ENCODE peak calls at places on chromosomes 4 and X, in six cellular contexts. V is GM23248; U is mucosa of descending colon; Q is IMR-90; S is brain microvascular endothelial cell; E is CD4-positive, alpha-beta memory T cell. T is an unnamed sample.

GRCh38 chr4:185165605-185166063 is 22.6 kb downstream of the SLC25A4 start:
- DNase-seq in U (no peak), E (peak; percentile 70), Q (peak; percentile 87), V (peak; percentile 53), S (peak; percentile 74), T (no peak)

GRCh38 chrX:98523026-98523425 is 1639.3 kb downstream of the RPA4 start:
- DNase-seq in E (no peak), V (no peak), Q (no peak), U (no peak), S (no peak), T (no peak)

GRCh38 chrX:30793767-30794103 is 95.3 kb downstream of the TAB3 start:
- DNase-seq in V (no peak), S (no peak), U (no peak), Q (no peak), E (no peak), T (no peak)

GRCh38 chr4:11367371-11367770 is 61.3 kb downstream of the HS3ST1 start:
- DNase-seq in E (no peak), S (peak; percentile 44), U (no peak), V (no peak), Q (peak; percentile 1), T (no peak)

GRCh38 chr4:151004222-151004621 is 10.9 kb downstream of the LRBA start:
- DNase-seq in Q (peak; percentile 76), V (peak; percentile 41), S (peak; percentile 64), U (no peak), E (no peak), T (no peak)

GRCh38 chrX:70176938-70177533 is at the start of gene DGAT2L6:
- DNase-seq in S (no peak), U (no peak), Q (no peak), E (no peak), V (no peak), T (no peak)

GRCh38 chr4:6372649-6373525 is 99.5 kb downstream of the PPP2R2C start:
- DNase-seq in Q (peak; percentile 28), U (peak; percentile 12), V (peak; percentile 61), E (peak; percentile 21), S (peak; percentile 40), T (peak; percentile 45)

GRCh38 chr4:147546341-147546740 is 65.4 kb downstream of the EDNRA start:
- DNase-seq in S (peak; percentile 95), V (peak; percentile 93), Q (peak; percentile 99), E (no peak), U (no peak), T (no peak)

GRCh38 chrX:107678957-107679740 is 50.8 kb downstream of the PRPS1 start:
- DNase-seq in U (peak; percentile 83), E (peak; percentile 87), S (peak; percentile 78), Q (peak; percentile 71), V (peak; percentile 80), T (no peak)

GRCh38 chrX:25941087-25941486 is 197.1 kb upstream of the MAGEB18 start:
- DNase-seq in V (no peak), Q (peak; percentile 7), S (no peak), U (no peak), E (no peak), T (no peak)

GRCh38 chrX:53669258-53669657 is 17.3 kb downstream of the HUWE1 start:
- DNase-seq in Q (no peak), S (no peak), V (no peak), U (no peak), E (no peak), T (no peak)
- H3K36me3 ChIP-seq in Q (peaks cover 2% of the 10 kb centered on the region), S (peaks cover 2% of the 10 kb centered on the region), V (peaks cover 11% of the 10 kb centered on the region), U (no peaks in the 10 kb centered on the region), E (peaks cover 3% of the 10 kb centered on the region), T (no peaks in the 10 kb centered on the region)

DNA sequence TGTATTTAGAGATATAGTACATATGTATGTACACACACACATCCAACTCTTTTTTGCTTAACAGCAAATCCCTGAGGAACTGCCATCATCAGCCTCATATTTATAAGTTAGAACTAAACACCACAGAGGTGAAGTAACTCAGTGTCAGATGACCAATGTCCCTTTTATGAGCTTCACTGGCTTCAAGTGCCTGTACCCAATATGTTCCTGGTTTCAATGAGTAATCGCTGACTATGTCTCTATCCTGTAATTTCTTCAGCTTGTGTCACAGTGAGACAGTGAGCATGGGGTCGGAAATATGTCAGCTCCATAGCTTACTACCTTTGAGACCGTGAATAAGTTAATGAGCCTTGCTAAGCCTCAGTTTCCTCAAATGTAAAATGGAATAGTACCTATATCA is 136.2 kb upstream of the RASGEF1B start:
- DNase-seq in S (no peak), U (no peak), E (no peak), Q (no peak), V (peak; percentile 41), T (no peak)
- H3K36me3 ChIP-seq in S (no peaks in the 10 kb centered on the region), U (no peaks in the 10 kb centered on the region), E (no peaks in the 10 kb centered on the region), Q (no peaks in the 10 kb centered on the region), V (no peaks in the 10 kb centered on the region), T (no peaks in the 10 kb centered on the region)

GRCh38 chr4:7818676-7819041 is 121.0 kb downstream of the AFAP1 start:
- DNase-seq in V (no peak), U (no peak), S (no peak), E (no peak), Q (no peak), T (no peak)
- H3K36me3 ChIP-seq in V (peaks cover 49% of the 10 kb centered on the region), U (no peaks in the 10 kb centered on the region), S (peaks cover 60% of the 10 kb centered on the region), E (peaks cover 2% of the 10 kb centered on the region), Q (peaks cover 66% of the 10 kb centered on the region), T (no peaks in the 10 kb centered on the region)

DNA sequence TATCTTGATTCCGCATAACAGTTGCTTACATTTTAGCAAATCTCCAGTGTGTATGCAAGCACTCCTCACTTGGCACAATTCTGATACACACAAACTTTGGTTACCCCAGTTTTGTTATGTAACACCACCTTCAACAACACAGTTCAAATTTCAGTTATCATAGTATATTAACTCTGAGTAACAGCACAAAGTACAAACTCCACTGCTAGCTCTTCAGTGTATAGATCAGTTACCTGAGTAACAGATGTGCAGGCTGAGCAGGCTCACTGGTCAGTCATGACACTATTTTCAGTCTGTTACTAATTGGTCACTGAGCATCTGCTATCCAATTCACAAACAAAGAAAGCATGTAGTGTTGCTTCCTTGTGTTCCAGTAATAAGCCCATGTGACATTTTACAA is 55.4 kb downstream of the PKD2 start:
- DNase-seq in Q (no peak), S (no peak), E (no peak), U (no peak), V (no peak), T (no peak)
- H3K36me3 ChIP-seq in Q (peaks cover 25% of the 10 kb centered on the region), S (peaks cover 19% of the 10 kb centered on the region), E (peaks cover 9% of the 10 kb centered on the region), U (no peaks in the 10 kb centered on the region), V (peaks cover 72% of the 10 kb centered on the region), T (peaks cover 3% of the 10 kb centered on the region)

GRCh38 chr4:85302756-85303155 is 172.2 kb upstream of the ARHGAP24 start:
- DNase-seq in Q (no peak), S (no peak), V (no peak), U (no peak), E (no peak), T (no peak)
- H3K36me3 ChIP-seq in Q (no peaks in the 10 kb centered on the region), S (no peaks in the 10 kb centered on the region), V (no peaks in the 10 kb centered on the region), U (no peaks in the 10 kb centered on the region), E (no peaks in the 10 kb centered on the region), T (no peaks in the 10 kb centered on the region)

DNA sequence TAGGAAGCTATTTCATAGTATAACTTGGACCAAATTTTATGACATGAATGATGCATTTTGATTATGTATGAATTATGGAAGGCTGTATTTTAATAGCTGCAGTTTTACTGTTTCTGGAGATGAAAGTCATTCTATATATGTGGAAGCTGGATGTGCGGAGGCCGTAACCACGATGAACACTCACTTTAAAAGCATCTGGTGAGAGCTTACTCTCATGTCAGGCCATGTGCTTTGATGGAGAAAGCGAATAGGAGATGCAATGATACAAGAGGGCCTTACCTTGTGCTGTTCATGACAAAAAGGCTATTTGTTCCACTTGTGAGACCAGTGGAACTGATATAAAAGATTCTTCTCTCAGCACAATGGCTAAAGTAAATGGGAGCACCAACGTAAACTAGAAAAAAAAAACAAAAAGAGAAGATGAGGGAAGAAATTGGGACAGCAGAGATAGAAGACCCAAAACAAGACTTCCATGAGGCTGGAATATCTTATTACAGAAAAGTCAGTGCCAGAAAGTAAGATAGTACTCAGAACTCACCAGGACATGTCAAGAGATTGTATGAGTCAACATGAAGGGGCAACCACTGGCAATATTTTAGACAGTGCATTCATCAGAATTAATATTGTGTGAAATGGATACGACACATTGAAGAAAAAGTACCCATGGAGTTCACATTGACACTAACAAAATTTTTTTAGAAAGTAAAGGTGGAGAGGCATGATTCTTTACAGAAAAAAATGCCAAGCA is 63.3 kb upstream of the GAB1 start:
- DNase-seq in U (no peak), V (no peak), Q (peak; percentile 62), E (no peak), S (peak; percentile 57), T (no peak)
- H3K36me3 ChIP-seq in U (no peaks in the 10 kb centered on the region), V (no peaks in the 10 kb centered on the region), Q (no peaks in the 10 kb centered on the region), E (no peaks in the 10 kb centered on the region), S (no peaks in the 10 kb centered on the region), T (no peaks in the 10 kb centered on the region)

GRCh38 chr4:143195581-143195980 is 10.9 kb downstream of the USP38 start:
- DNase-seq in Q (no peak), E (no peak), S (no peak), V (no peak), U (no peak), T (no peak)
- H3K36me3 ChIP-seq in Q (peaks cover 27% of the 10 kb centered on the region), E (peaks cover 67% of the 10 kb centered on the region), S (peaks cover 42% of the 10 kb centered on the region), V (peaks cover 70% of the 10 kb centered on the region), U (peaks cover 13% of the 10 kb centered on the region), T (peaks cover 5% of the 10 kb centered on the region)